ENCODE peak calls at places on chromosome 16, in five cellular contexts. K, O, H, E and M are unnamed samples.

GRCh38 chr16:53502331-53503269 is at the start of gene AKTIP:
- DNase-seq in K (peak), O (no peak), H (peak), E (peak), M (no peak)

GRCh38 chr16:89324056-89325010 is 106.8 kb downstream of the ZNF778 start:
- DNase-seq in K (no peak), O (no peak), H (peak), E (peak), M (no peak)

GRCh38 chr16:51898872-51899271 is 648.1 kb downstream of the TOX3 start:
- DNase-seq in K (no peak), O (no peak), H (no peak), E (peak), M (no peak)

GRCh38 chr16:9371713-9372448 is 280.4 kb downstream of the HAPSTR1 start:
- DNase-seq in K (no peak), O (no peak), H (no peak), E (no peak), M (no peak)

GRCh38 chr16:50861926-50862325 is 120.0 kb downstream of the CYLD start:
- DNase-seq in K (no peak), O (no peak), H (no peak), E (peak), M (peak)

GRCh38 chr16:69595127-69596036 is 29.6 kb downstream of the NFAT5 start:
- DNase-seq in K (no peak), O (no peak), H (no peak), E (no peak), M (no peak)

GRCh38 chr16:67378642-67379041 is 14.7 kb downstream of the TPPP3 start:
- DNase-seq in K (no peak), O (no peak), H (no peak), E (no peak), M (no peak)

GRCh38 chr16:52976539-52977167 is 76.0 kb downstream of the CHD9NB start:
- DNase-seq in K (no peak), O (no peak), H (no peak), E (peak), M (peak)

GRCh38 chr16:74709477-74709877 is 8.8 kb upstream of the MLKL start:
- DNase-seq in K (peak), O (peak), H (peak), E (peak), M (peak)

GRCh38 chr16:68668266-68668665 is 23.2 kb downstream of the CDH3 start:
- DNase-seq in K (no peak), O (no peak), H (no peak), E (no peak), M (no peak)

GRCh38 chr16:25013751-25014499 is 1.2 kb downstream of the ARHGAP17 start:
- DNase-seq in K (no peak), O (no peak), H (no peak), E (no peak), M (no peak)

GRCh38 chr16:59341368-59341767 is 607.3 kb upstream of the GOT2 start:
- DNase-seq in K (no peak), O (no peak), H (no peak), E (no peak), M (no peak)

GRCh38 chr16:57828272-57829161 is 26.2 kb upstream of the KIFC3 start:
- DNase-seq in K (no peak), O (no peak), H (no peak), E (no peak), M (no peak)

GRCh38 chr16:79264237-79265104 is 336.1 kb downstream of the MAF start:
- DNase-seq in K (no peak), O (no peak), H (no peak), E (no peak), M (no peak)

GRCh38 chr16:88957887-88958577 is 19.0 kb downstream of the CBFA2T3 start:
- DNase-seq in K (no peak), O (peak), H (no peak), E (no peak), M (no peak)

GRCh38 chr16:82979406-82980111 is 352.8 kb downstream of the CDH13 start:
- DNase-seq in K (no peak), O (no peak), H (no peak), E (no peak), M (no peak)

GRCh38 chr16:17606460-17606859 is 135.7 kb upstream of the XYLT1 start:
- DNase-seq in K (no peak), O (no peak), H (no peak), E (no peak), M (no peak)

GRCh38 chr16:84453061-84453752 is 51.3 kb downstream of the MEAK7 start:
- DNase-seq in K (no peak), O (no peak), H (no peak), E (no peak), M (no peak)

GRCh38 chr16:82056550-82056896 is 21.5 kb downstream of the HSD17B2 start:
- DNase-seq in K (no peak), O (no peak), H (no peak), E (no peak), M (no peak)

GRCh38 chr16:2420035-2420434 is 9.2 kb upstream of the CCNF start:
- DNase-seq in K (no peak), O (no peak), H (no peak), E (no peak), M (no peak)

GRCh38 chr16:4882261-4882632 is 35.0 kb downstream of the UBN1 start:
- DNase-seq in K (no peak), O (no peak), H (no peak), E (no peak), M (no peak)

GRCh38 chr16:67431077-67431804 is at the start of gene HSD11B2:
- DNase-seq in K (peak), O (peak), H (peak), E (no peak), M (peak)

GRCh38 chr16:30875881-30876791 is 17.7 kb downstream of the BCL7C start:
- DNase-seq in K (no peak), O (no peak), H (no peak), E (peak), M (no peak)

GRCh38 chr16:3645108-3645503 is 9.4 kb upstream of the DNASE1 start:
- DNase-seq in K (no peak), O (no peak), H (no peak), E (no peak), M (no peak)

GRCh38 chr16:85820604-85821372 is 21.3 kb downstream of the COX4I1 start:
- DNase-seq in K (peak), O (no peak), H (no peak), E (no peak), M (no peak)

GRCh38 chr16:78230832-78231231 is 131.4 kb downstream of the WWOX start:
- DNase-seq in K (no peak), O (no peak), H (no peak), E (peak), M (no peak)

GRCh38 chr16:30409125-30410060 is 2.0 kb downstream of the ZNF771 start:
- DNase-seq in K (peak), O (peak), H (peak), E (peak), M (peak)

GRCh38 chr16:81511371-81511770 is 66.8 kb downstream of the CMIP start:
- DNase-seq in K (no peak), O (no peak), H (no peak), E (peak), M (peak)

GRCh38 chr16:50245417-50246298 is 20.7 kb upstream of the ADCY7 start:
- DNase-seq in K (peak), O (peak), H (no peak), E (peak), M (peak)

GRCh38 chr16:70572050-70572925 is 48.7 kb downstream of the SF3B3 start:
- DNase-seq in K (no peak), O (no peak), H (no peak), E (no peak), M (no peak)

GRCh38 chr16:19282101-19282500 is 3.4 kb upstream of the CLEC19A start:
- DNase-seq in K (no peak), O (no peak), H (no peak), E (no peak), M (no peak)

GRCh38 chr16:17434006-17434405 is 36.8 kb downstream of the XYLT1 start:
- DNase-seq in K (no peak), O (no peak), H (no peak), E (no peak), M (no peak)

GRCh38 chr16:73096510-73096909 is 48.6 kb upstream of the ZFHX3 start:
- DNase-seq in K (no peak), O (no peak), H (no peak), E (no peak), M (no peak)